ENCODE peak calls at places on chromosomes 6 and 20, in six cellular contexts. R is PC-3, L is mammary epithelial cell, M is DND-41, A is fibroblast of lung, D is IMR-90. B is an unnamed sample.

GRCh38 chr20:46991850-46992639 is 97.4 kb downstream of the EYA2 start:
- DNase-seq in R (no peak), L (no peak), M (no peak), A (no peak), D (no peak), B (no peak)

GRCh38 chr6:81894788-81895221 is 142.3 kb upstream of the TENT5A start:
- DNase-seq in R (no peak), L (no peak), M (no peak), A (peak), D (peak), B (peak)

GRCh38 chr20:46350201-46350985 is 42.1 kb upstream of the CDH22 start:
- DNase-seq in R (peak), L (peak), M (no peak), A (peak), D (peak), B (peak)

GRCh38 chr20:19506021-19506420 is 252.0 kb upstream of the RIN2 start:
- DNase-seq in R (no peak), L (no peak), M (no peak), A (no peak), D (no peak), B (no peak)

GRCh38 chr6:13846841-13847240 is 32.5 kb upstream of the MCUR1 start:
- DNase-seq in R (no peak), L (no peak), M (no peak), A (no peak), D (no peak), B (no peak)

GRCh38 chr6:10269814-10270472 is 144.9 kb downstream of the TFAP2A start:
- DNase-seq in R (peak), L (peak), M (no peak), A (peak), D (no peak), B (peak)

GRCh38 chr6:112214749-112215269 is 39.6 kb downstream of the LAMA4 start:
- DNase-seq in R (peak), L (no peak), M (no peak), A (no peak), D (peak), B (no peak)

GRCh38 chr20:46999821-47000465 is 105.3 kb downstream of the EYA2 start:
- DNase-seq in R (no peak), L (no peak), M (no peak), A (no peak), D (no peak), B (no peak)

GRCh38 chr6:111558690-111559192 is 46.9 kb downstream of the TRAF3IP2 start:
- DNase-seq in R (no peak), L (no peak), M (no peak), A (no peak), D (no peak), B (no peak)

GRCh38 chr6:52499026-52499425 is 77.8 kb downstream of the TRAM2 start:
- DNase-seq in R (no peak), L (no peak), M (no peak), A (peak), D (peak), B (peak)
- H3K9ac ChIP-seq in R (no peak), L (no peak), M (no peak), A (no peak), D (no peak), B (peak)

DNA sequence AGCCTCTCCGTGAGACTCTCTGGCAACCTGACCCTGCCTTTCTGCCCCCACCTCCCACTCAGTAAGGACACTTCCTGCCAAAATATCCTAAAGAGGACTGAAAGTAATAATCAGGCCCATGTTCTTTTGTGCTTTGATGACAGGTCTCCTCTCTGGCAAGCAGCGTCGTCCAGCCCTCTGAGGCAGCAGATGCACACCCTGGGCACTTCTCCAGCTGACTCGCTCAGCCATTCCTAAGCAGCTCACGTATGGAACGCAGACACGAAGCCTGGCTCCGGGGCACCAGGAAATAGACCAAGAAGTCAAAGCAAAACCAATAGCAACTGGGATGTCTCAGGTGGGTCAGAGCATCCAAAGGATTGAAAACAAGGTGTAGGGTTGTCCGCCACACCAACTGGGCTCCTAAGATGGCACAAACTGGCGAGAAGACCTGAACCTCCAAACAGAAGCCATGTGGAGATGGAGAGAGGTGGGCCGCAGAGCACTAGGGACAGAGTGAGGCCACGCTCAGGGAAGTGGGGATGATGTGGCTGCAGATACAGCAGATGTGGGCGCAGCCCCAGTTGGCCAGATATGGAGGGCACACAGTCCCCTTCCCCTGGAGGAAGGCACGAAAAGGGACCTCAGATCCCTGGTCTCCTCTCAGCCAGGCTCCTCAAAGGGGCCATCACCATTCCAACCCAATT is 99.3 kb downstream of the PRND start:
- DNase-seq in R (peak), L (peak), M (no peak), A (peak), D (peak), B (peak)
- H3K9ac ChIP-seq in R (no peak), L (no peak), M (no peak), A (no peak), D (peak), B (no peak)

GRCh38 chr6:138537090-138537489 is 37.8 kb upstream of the NHSL1 start:
- DNase-seq in R (no peak), L (no peak), M (no peak), A (peak), D (peak), B (no peak)

GRCh38 chr6:138539882-138540281 is 40.6 kb upstream of the NHSL1 start:
- DNase-seq in R (no peak), L (no peak), M (no peak), A (no peak), D (peak), B (no peak)

GRCh38 chr6:138540468-138540867 is 41.2 kb upstream of the NHSL1 start:
- DNase-seq in R (no peak), L (no peak), M (no peak), A (peak), D (peak), B (peak)

GRCh38 chr6:138535728-138536454 is 36.6 kb upstream of the NHSL1 start:
- DNase-seq in R (no peak), L (no peak), M (no peak), A (no peak), D (no peak), B (no peak)

DNA sequence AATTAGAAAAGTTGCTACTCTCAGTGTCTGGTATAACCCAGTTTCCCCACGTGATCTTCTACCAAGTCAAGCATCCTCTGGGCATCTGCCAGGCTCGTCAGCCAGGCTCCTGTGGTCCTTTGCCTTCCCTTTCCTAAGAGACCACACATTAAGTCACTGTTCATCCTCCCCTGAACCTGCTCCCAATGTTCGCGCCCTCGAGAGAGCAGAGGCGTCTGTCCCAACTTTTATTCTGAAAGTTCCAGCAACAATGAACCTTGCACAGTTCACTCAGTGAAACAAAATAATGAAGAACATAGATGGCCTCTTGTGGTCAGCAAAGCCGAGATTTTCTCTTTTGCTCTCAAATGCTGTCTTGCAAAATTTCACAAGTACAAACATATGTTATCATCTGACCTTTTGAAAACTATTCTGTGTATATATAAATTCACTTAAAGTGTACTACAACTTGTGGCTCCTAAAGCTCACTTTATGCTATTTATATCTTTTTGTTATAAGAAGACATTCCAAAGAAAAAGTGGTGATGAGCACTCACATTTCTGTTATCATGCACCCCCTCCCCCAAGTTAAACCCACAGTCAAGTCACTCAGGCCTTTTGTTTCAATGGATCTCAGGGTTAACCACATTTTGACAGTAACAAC is 39.2 kb upstream of the NHSL1 start:
- DNase-seq in R (no peak), L (no peak), M (no peak), A (peak), D (peak), B (no peak)
- H3K9ac ChIP-seq in R (no peak), L (no peak), M (no peak), A (no peak), D (peak), B (no peak)

DNA sequence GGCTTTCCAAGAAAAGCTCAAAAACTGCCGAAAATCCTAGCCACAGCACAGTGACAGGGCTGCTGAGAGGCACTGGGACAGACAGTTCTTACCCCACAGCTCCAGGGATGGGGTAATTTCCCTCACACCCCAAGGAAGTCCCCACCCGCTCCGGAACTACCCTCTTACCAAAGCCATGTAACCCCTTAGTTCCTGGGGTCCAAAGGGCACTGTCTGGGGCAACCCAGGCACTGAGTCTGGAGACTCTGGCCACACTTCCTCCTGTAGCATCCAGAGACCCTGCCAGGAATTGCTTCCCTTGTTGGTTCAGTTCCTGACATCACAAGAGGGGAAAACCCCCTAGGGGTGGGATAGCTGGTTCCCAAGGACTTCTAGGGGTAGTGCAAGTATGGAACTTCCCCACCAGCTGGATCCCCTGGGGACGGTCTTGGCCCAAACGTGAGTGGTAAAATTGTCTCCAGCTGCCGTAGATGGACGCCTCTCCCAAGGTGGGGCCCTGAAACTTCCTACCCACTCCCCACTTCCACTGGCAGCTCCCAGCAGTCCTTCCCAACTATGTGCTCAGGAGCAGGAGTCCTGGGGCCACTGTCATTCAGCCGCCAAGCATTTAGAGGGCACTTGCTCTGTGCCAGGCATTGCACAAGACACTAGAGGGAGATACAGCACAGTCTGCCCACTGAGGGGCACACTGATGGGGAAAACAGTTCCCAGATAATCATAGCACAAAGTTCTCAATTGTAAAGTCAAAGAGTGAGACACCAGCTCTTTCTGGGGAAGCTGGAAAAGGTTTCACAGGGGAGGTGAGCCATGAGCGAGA is 17.3 kb upstream of the HCK start:
- DNase-seq in R (no peak), L (no peak), M (no peak), A (no peak), D (no peak), B (no peak)
- H3K9ac ChIP-seq in R (no peak), L (no peak), M (no peak), A (no peak), D (no peak), B (no peak)